ENCODE peak calls at places on chromosomes 11 and 22, in nine cellular contexts. H is ovary, F is left ventricle myocardium inferior, D is omental fat pad, V is MM.1S, N is RWPE1, P is colonic mucosa, Z is GM13977, G is progenitor cell of endocrine pancreas. O is an unnamed sample.

GRCh38 chr11:37264060-37264459 is 666.0 kb upstream of the RAG2 start:
- DNase-seq in H (no peak), F (no peak), D (no peak), V (no peak), N (no peak), P (no peak), Z (no peak), G (no peak), O (no peak)

GRCh38 chr11:102530558-102530957 is at the start of gene MMP7:
- DNase-seq in H (no peak), F (no peak), D (no peak), V (no peak), N (peak; percentile 21), P (no peak), Z (peak; percentile 17), G (no peak), O (peak; percentile 53)

GRCh38 chr11:133306019-133306418 is 226.3 kb downstream of the OPCML start:
- DNase-seq in H (no peak), F (no peak), D (no peak), V (peak; percentile 82), N (no peak), P (no peak), Z (no peak), G (no peak), O (no peak)

GRCh38 chr11:81359476-81359875 is 1374.2 kb downstream of the FAM181B start:
- DNase-seq in H (no peak), F (no peak), D (no peak), V (no peak), N (no peak), P (no peak), Z (no peak), G (no peak), O (no peak)

GRCh38 chr22:38826801-38827200 is 17.0 kb downstream of the NPTXR start:
- DNase-seq in H (no peak), F (no peak), D (no peak), V (no peak), N (no peak), P (no peak), Z (no peak), G (no peak), O (no peak)

GRCh38 chr11:17229481-17230152 is 21.8 kb upstream of the PIK3C2A start:
- DNase-seq in H (no peak), F (no peak), D (no peak), V (no peak), N (no peak), P (no peak), Z (no peak), G (no peak), O (no peak)

GRCh38 chr11:80593981-80594380 is 1153.2 kb upstream of the TENM4 start:
- DNase-seq in H (no peak), F (no peak), D (no peak), V (no peak), N (peak; percentile 55), P (peak; percentile 61), Z (no peak), G (no peak), O (peak; percentile 38)

GRCh38 chr11:34600339-34601084 is 20.4 kb upstream of the EHF start:
- DNase-seq in H (no peak), F (no peak), D (no peak), V (no peak), N (peak; percentile 13), P (peak; percentile 82), Z (no peak), G (peak; percentile 27), O (peak; percentile 86)

DNA sequence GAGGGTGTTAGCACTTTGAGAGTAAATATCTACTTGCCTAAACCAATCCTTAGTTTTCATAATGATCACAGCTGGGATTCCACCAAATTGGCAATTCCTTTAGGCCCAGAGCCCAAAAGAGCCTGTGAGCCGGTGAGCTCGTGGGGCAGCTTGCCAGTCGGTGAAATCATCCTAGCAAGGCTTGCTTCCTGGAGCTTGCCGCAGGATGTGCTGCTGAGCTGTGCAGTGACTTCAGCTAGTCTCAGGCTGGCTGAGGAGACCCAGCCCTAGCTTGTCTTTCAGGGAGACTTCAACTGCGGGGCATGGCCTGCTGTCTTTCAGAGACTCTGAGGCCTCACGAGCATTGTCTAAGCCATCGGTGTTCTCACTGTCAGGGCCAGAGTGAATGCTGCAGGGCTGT is 73.6 kb upstream of the SUSD2 start:
- DNase-seq in H (peak; percentile 87), F (peak; percentile 89), D (peak; percentile 62), V (no peak), N (peak; percentile 4), P (peak; percentile 56), Z (no peak), G (no peak), O (no peak)
- TF ChIP-seq CTCF in H (peak; percentile 30), F (peak; percentile 54), D (no peak), V (no peak), N (no peak), P (no peak), Z (no peak), G (no peak), O (no peak)

GRCh38 chr22:30327864-30328345 is 1.2 kb upstream of the TBC1D10A start:
- DNase-seq in H (no peak), F (no peak), D (no peak), V (no peak), N (no peak), P (peak; percentile 62), Z (no peak), G (no peak), O (peak; percentile 63)
- TF ChIP-seq CTCF in H (no peak), F (no peak), D (no peak), V (peak; percentile 24), N (no peak), P (peak; percentile 21), Z (peak; percentile 18), G (peak; percentile 29), O (no peak)

DNA sequence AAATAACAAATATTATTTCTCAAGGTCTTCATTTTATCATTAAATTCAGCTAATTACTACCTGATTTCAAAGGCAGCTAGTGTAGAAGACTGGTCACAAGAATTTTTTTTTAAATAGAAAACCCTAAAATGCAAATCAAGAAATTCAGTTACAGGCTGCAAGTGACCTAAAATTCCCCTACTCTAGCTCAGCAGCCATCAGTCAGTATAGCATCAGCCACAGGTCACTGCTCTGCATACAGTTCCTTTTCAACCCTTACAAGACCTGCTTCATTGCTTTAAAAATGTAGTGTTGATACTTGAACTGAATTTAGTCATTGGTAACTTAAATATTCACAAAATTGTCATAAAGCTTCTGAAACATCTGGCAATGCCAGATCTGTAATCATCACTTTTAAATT is 9.5 kb upstream of the B3GNT6 start:
- DNase-seq in H (no peak), F (no peak), D (no peak), V (no peak), N (no peak), P (no peak), Z (peak; percentile 25), G (no peak), O (no peak)
- TF ChIP-seq CTCF in H (no peak), F (no peak), D (no peak), V (no peak), N (no peak), P (no peak), Z (no peak), G (no peak), O (no peak)

GRCh38 chr11:72821920-72822799 is 7.9 kb downstream of the ATG16L2 start:
- DNase-seq in H (peak; percentile 97), F (peak; percentile 88), D (peak; percentile 78), V (peak; percentile 87), N (peak; percentile 92), P (peak; percentile 92), Z (peak; percentile 75), G (peak; percentile 92), O (peak; percentile 85)
- TF ChIP-seq CTCF in H (peak; percentile 26), F (peak; percentile 47), D (no peak), V (no peak), N (no peak), P (no peak), Z (peak; percentile 28), G (peak; percentile 46), O (peak; percentile 28)

GRCh38 chr22:37166675-37167066 is 17.0 kb upstream of the IL2RB start:
- DNase-seq in H (peak; percentile 87), F (peak; percentile 88), D (peak; percentile 59), V (peak; percentile 78), N (peak; percentile 74), P (peak; percentile 91), Z (peak; percentile 82), G (peak; percentile 75), O (peak; percentile 86)
- TF ChIP-seq CTCF in H (peak; percentile 70), F (peak; percentile 96), D (peak; percentile 50), V (peak; percentile 92), N (peak; percentile 94), P (peak; percentile 93), Z (peak; percentile 93), G (peak; percentile 97), O (peak; percentile 91)